ENCODE peak calls at places on chromosomes 2 and 18, in six cellular contexts. R, G, V, E, F and U are unnamed samples.
A peak's percentile ranks its signal among the peaks of the same experiment; 100 is the strongest.

GRCh38 chr18:35075132-35075531 is 33.9 kb downstream of the MAPRE2 start:
- DNase-seq in R (no peak), G (no peak), V (no peak), E (no peak), F (no peak), U (no peak)

GRCh38 chr2:191343796-191344338 is 98.7 kb downstream of the MYO1B start:
- DNase-seq in R (no peak), G (no peak), V (no peak), E (no peak), F (no peak), U (no peak)

GRCh38 chr18:11857177-11857887 is 6.1 kb downstream of the CHMP1B start:
- DNase-seq in R (peak; percentile 88), G (peak; percentile 97), V (no peak), E (peak; percentile 33), F (no peak), U (peak; percentile 78)

GRCh38 chr2:62071126-62071598 is 124.8 kb upstream of the B3GNT2 start:
- DNase-seq in R (no peak), G (no peak), V (no peak), E (no peak), F (no peak), U (no peak)

GRCh38 chr2:175880-176800 is 87.7 kb downstream of the SH3YL1 start:
- DNase-seq in R (no peak), G (no peak), V (no peak), E (no peak), F (no peak), U (peak; percentile 13)

GRCh38 chr2:64323192-64323591 is 130.8 kb upstream of the LGALSL start:
- DNase-seq in R (no peak), G (no peak), V (no peak), E (no peak), F (no peak), U (no peak)

GRCh38 chr2:62845256-62845655 is 139.7 kb downstream of the EHBP1 start:
- DNase-seq in R (no peak), G (no peak), V (no peak), E (no peak), F (no peak), U (no peak)

GRCh38 chr2:158967731-158968395 is 577 bp upstream of the TANC1 start:
- DNase-seq in R (peak; percentile 86), G (no peak), V (peak; percentile 67), E (peak; percentile 45), F (peak; percentile 46), U (peak; percentile 73)

GRCh38 chr18:35432565-35433001 is 55.4 kb upstream of the ZNF396 start:
- DNase-seq in R (no peak), G (no peak), V (no peak), E (no peak), F (no peak), U (no peak)

GRCh38 chr2:40357667-40358066 is 94.2 kb downstream of the SLC8A1 start:
- DNase-seq in R (no peak), G (no peak), V (no peak), E (no peak), F (no peak), U (no peak)

GRCh38 chr2:29124504-29124903 is 9.3 kb downstream of the CLIP4 start:
- DNase-seq in R (no peak), G (no peak), V (no peak), E (no peak), F (no peak), U (no peak)

GRCh38 chr2:29228276-29228675 is 113.1 kb downstream of the CLIP4 start:
- DNase-seq in R (peak; percentile 22), G (no peak), V (peak; percentile 71), E (no peak), F (no peak), U (peak; percentile 95)

GRCh38 chr2:178282075-178282474 is 87.8 kb downstream of the OSBPL6 start:
- DNase-seq in R (no peak), G (peak; percentile 48), V (no peak), E (no peak), F (no peak), U (no peak)

GRCh38 chr2:1203772-1204171 is 209.5 kb upstream of the TPO start:
- DNase-seq in R (no peak), G (no peak), V (no peak), E (no peak), F (no peak), U (no peak)